ENCODE peak calls at places on chromosomes 11 and 22, in ten cellular contexts. W, T, X, V, S, C, I, G, F and A are unnamed samples.

GRCh38 chr11:116424615-116425261 is 348.0 kb downstream of the BUD13 start:
- DNase-seq in C (no peak), G (no peak), W (no peak), S (no peak), X (no peak), F (no peak), I (no peak), T (no peak), V (no peak), A (no peak)

GRCh38 chr11:14676068-14676467 is 32.5 kb downstream of the PDE3B start:
- DNase-seq in X (no peak), G (no peak), I (no peak), W (no peak), V (no peak), S (no peak), F (no peak), T (no peak), C (no peak), A (no peak)

GRCh38 chr11:60841797-60842687 is at the start of gene CCDC86:
- DNase-seq in G (peak; percentile 99), F (peak; percentile 99), S (peak; percentile 98), C (peak; percentile 98), X (peak; percentile 98), W (peak; percentile 99), V (peak; percentile 98), I (peak; percentile 98), T (peak; percentile 97), A (peak; percentile 100)

GRCh38 chr11:83156996-83157754 is at the start of gene PCF11:
- DNase-seq in F (no peak), V (no peak), T (no peak), W (no peak), G (no peak), I (no peak), X (no peak), C (no peak), S (no peak), A (no peak)

GRCh38 chr11:72552399-72552910 is 118.1 kb upstream of the CLPB start:
- DNase-seq in W (no peak), S (no peak), V (no peak), C (no peak), X (no peak), G (no peak), I (no peak), F (no peak), T (no peak), A (no peak)

GRCh38 chr11:91960770-91961169 is 263.8 kb upstream of the FAT3 start:
- DNase-seq in G (no peak), S (no peak), I (no peak), V (no peak), X (no peak), T (no peak), W (no peak), C (no peak), F (no peak), A (no peak)

GRCh38 chr22:46234851-46235437 is 15.1 kb downstream of the CDPF1 start:
- DNase-seq in X (no peak), W (no peak), C (no peak), G (peak; percentile 15), I (no peak), F (no peak), V (no peak), S (no peak), T (no peak), A (no peak)

GRCh38 chr11:57709802-57710367 is 2.1 kb downstream of the MED19 start:
- DNase-seq in C (no peak), W (no peak), G (no peak), S (no peak), V (no peak), F (no peak), X (no peak), T (no peak), I (no peak), A (no peak)

DNA sequence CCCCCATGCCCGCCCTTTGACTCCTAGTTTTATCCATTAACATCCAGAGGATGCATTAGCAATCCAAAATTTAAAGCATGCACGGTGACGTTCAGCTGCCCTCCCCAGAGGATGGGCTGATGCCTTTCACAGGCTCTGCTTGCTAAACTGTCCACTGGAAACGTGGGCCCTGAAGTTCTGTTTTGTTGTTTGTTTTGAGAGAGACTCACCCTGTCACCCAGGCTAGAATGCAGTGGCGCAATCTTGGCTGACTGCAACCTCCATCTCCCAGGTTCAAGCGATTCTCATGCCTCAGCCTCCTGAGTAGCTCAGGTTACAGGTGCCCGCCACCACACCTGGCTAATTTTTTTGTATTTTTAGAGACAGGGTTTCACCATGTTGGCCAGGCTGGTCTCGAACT is 39.3 kb downstream of the NFRKB start:
- DNase-seq in X (no peak), F (no peak), C (no peak), G (no peak), I (no peak), S (no peak), W (no peak), T (no peak), V (no peak), A (no peak)
- TF ChIP-seq CTCF in X (no peak), F (no peak), C (no peak), G (no peak), I (no peak), S (no peak), W (no peak), T (no peak), V (no peak), A (no peak)

GRCh38 chr11:70473186-70473872 is 75.0 kb downstream of the CTTN start:
- DNase-seq in F (no peak), G (peak; percentile 42), C (no peak), I (no peak), T (no peak), X (no peak), W (peak; percentile 65), S (no peak), V (no peak), A (no peak)

GRCh38 chr11:70472240-70472639 is 73.9 kb downstream of the CTTN start:
- DNase-seq in S (no peak), F (no peak), T (no peak), C (no peak), W (no peak), X (no peak), V (no peak), I (no peak), G (peak; percentile 22), A (no peak)

GRCh38 chr11:70470127-70470526 is 71.8 kb downstream of the CTTN start:
- DNase-seq in S (no peak), V (peak; percentile 55), G (peak; percentile 54), I (no peak), X (no peak), C (no peak), W (no peak), T (no peak), F (no peak), A (no peak)

GRCh38 chr11:70468256-70469230 is 70.2 kb downstream of the CTTN start:
- DNase-seq in V (peak; percentile 34), C (peak; percentile 34), F (no peak), G (no peak), I (no peak), S (no peak), W (no peak), T (no peak), X (peak; percentile 40), A (no peak)

GRCh38 chr11:70471254-70471653 is 72.9 kb downstream of the CTTN start:
- DNase-seq in X (peak; percentile 73), V (peak; percentile 48), S (no peak), G (peak; percentile 47), C (peak; percentile 66), F (peak; percentile 55), I (no peak), T (peak; percentile 22), W (no peak), A (peak; percentile 78)
- TF ChIP-seq CTCF in X (peak; percentile 48), V (peak; percentile 45), S (peak; percentile 39), G (no peak), C (peak; percentile 64), F (peak; percentile 32), I (peak; percentile 22), T (no peak), W (no peak), A (peak; percentile 37)

GRCh38 chr22:22463855-22464540 is 44.5 kb downstream of the ZNF280B start:
- DNase-seq in F (peak; percentile 75), V (peak; percentile 78), X (peak; percentile 83), S (peak; percentile 58), T (peak; percentile 59), I (no peak), C (peak; percentile 79), W (no peak), G (no peak), A (peak; percentile 62)

GRCh38 chr22:22461583-22461982 is 47.0 kb downstream of the ZNF280B start:
- DNase-seq in F (no peak), X (no peak), S (no peak), I (no peak), T (no peak), G (no peak), C (no peak), V (no peak), W (no peak), A (no peak)

GRCh38 chr22:22461111-22461510 is 47.4 kb downstream of the ZNF280B start:
- DNase-seq in T (no peak), X (no peak), G (no peak), I (no peak), W (no peak), S (no peak), C (no peak), V (no peak), F (no peak), A (no peak)

GRCh38 chr22:22464541-22465054 is 43.9 kb downstream of the ZNF280B start:
- DNase-seq in F (no peak), T (no peak), V (no peak), G (no peak), X (no peak), C (no peak), S (no peak), W (no peak), I (no peak), A (no peak)

DNA sequence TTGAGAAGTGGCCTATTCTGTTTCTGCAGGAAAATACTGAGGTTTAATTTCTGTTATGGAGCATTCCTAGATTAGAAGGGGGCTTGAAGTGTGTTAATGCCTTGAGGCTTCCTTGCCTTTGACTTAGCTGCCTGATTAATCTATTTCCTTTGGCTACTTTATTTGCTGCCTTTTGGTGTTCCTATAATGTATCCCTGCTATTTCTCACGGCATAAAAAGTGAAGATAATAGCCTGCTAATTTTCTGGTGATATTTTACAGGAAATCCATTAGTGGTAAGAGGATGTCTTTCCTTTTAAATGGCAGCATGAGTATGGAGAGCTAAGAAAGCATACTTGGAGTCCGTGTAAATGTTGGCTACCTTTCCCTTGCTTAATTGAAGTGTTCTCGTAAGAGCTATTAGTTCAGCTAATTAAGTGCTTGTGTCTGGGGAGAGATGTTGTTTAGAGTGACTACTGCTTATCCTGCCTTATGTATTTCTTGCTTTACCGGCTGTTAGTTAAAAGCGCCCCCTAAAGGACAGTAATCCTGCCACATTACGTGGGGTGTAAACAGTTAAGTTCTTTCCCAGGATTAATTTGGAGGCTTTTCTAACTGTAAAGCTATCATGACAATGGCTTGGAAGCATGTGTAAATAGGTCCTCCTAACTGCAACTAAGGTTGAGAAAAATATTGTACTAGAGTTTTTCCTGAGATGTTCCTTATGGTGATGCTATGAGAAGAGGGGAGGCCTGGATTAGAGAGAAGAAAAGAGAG is 45.6 kb downstream of the ZNF280B start:
- DNase-seq in C (peak; percentile 30), W (no peak), T (no peak), X (peak; percentile 45), G (no peak), S (no peak), I (no peak), V (no peak), F (no peak), A (no peak)
- TF ChIP-seq CTCF in C (peak; percentile 57), W (no peak), T (no peak), X (peak; percentile 52), G (no peak), S (peak; percentile 23), I (no peak), V (peak; percentile 40), F (no peak), A (no peak)

DNA sequence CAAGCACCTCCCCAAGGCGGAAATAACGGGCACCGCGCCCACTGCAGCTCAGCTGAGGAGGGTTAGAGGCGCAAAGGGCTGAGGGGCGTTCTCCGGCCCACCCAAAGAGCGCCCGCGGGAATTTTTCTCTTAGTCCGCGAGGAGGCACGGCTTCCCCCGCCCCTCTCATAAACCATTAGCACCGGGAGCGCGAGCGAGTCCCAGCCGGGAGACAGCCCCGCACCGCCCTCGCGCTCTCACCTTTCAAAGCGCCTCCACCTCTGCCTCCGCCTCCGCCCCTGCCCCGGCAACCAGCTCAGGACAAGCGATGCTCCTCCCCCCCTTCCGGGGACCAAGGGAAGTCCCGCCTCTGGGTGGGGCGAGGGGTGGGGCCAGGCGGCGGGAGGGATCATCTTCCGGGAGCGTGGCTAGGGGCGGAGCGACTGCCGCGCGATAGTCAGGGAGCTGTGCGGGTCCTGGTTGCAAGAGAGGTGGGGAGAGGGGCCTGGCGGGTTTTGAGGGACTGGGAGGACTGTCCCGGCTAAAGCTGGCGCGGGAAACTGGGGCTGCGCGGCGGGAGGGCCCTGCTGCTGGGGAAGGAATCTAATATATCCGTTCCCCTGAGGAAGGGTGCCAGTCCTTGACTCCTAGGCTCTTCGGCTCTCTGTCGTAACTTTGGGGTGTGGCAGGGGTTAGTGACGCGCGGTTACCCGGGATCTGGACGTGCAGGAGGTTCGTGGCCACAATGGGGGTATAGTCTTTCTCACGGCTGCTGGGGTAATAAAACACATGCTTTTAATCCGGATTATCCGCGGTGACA is at the start of the genes CCDC82 and JRKL:
- DNase-seq in T (peak; percentile 96), W (peak; percentile 99), S (peak; percentile 98), F (peak; percentile 99), C (peak; percentile 99), G (peak; percentile 98), V (peak; percentile 97), I (peak; percentile 98), X (peak; percentile 99), A (peak; percentile 99)
- TF ChIP-seq CTCF in T (no peak), W (no peak), S (no peak), F (no peak), C (no peak), G (no peak), V (no peak), I (no peak), X (no peak), A (no peak)